ENCODE peak calls at places on chromosome 3, in ten cellular contexts. T is fibroblast of pulmonary artery; H is anterior cingulate cortex; P is stimulated activated CD4-positive, alpha-beta T cell treated with anti-CD3 and anti-CD28 coated beads, Interleukin-15, amount 100 ng/mL, for 24 hours; M is SK-MEL-5; D is ELR; O is dermis microvascular lymphatic vessel endothelial cell; Y is GM23338; N is HFFc6; E is astrocyte of the spinal cord. L is an unnamed sample.

GRCh38 chr3:107562979-107563531 is 40.3 kb downstream of the BBX start:
- DNase-seq in T (no peak), H (no peak), P (no peak), M (peak; percentile 11), D (no peak), O (no peak), Y (peak; percentile 12), N (no peak), E (no peak), L (no peak)

GRCh38 chr3:52248816-52249547 is 3.4 kb downstream of the PPM1M start:
- DNase-seq in T (peak; percentile 39), H (no peak), P (no peak), M (no peak), D (no peak), O (no peak), Y (no peak), N (no peak), E (no peak), L (no peak)

GRCh38 chr3:32733631-32734229 is 48.7 kb downstream of the CNOT10 start:
- DNase-seq in T (peak; percentile 62), H (no peak), P (no peak), M (peak; percentile 67), D (peak; percentile 50), O (peak; percentile 20), Y (peak; percentile 35), N (peak; percentile 43), E (peak; percentile 51), L (peak; percentile 54)

GRCh38 chr3:34132069-34132677 is 333.7 kb downstream of the PDCD6IP start:
- DNase-seq in T (peak; percentile 58), H (no peak), P (no peak), M (no peak), D (no peak), O (no peak), Y (no peak), N (no peak), E (no peak), L (no peak)

GRCh38 chr3:139520028-139520737 is 19.4 kb downstream of the RBP1 start:
- DNase-seq in T (peak; percentile 35), H (no peak), P (peak; percentile 41), M (peak; percentile 84), D (no peak), O (no peak), Y (peak; percentile 76), N (no peak), E (peak; percentile 52), L (peak; percentile 47)

GRCh38 chr3:33883538-33884203 is 85.2 kb downstream of the PDCD6IP start:
- DNase-seq in T (peak; percentile 66), H (no peak), P (no peak), M (peak; percentile 61), D (peak; percentile 67), O (no peak), Y (peak; percentile 76), N (peak; percentile 41), E (peak; percentile 53), L (peak; percentile 50)

GRCh38 chr3:73096169-73096568 is 34.7 kb downstream of the EBLN2 start:
- DNase-seq in T (no peak), H (no peak), P (no peak), M (no peak), D (no peak), O (no peak), Y (no peak), N (no peak), E (no peak), L (no peak)

GRCh38 chr3:133412511-133413165 is 12.8 kb downstream of the BFSP2 start:
- DNase-seq in T (peak; percentile 61), H (no peak), P (no peak), M (no peak), D (peak; percentile 83), O (no peak), Y (no peak), N (peak; percentile 49), E (peak; percentile 51), L (no peak)

GRCh38 chr3:16600771-16601538 is 4.3 kb downstream of the DAZL start:
- DNase-seq in T (peak; percentile 92), H (peak; percentile 23), P (peak; percentile 88), M (peak; percentile 77), D (peak; percentile 82), O (peak; percentile 74), Y (peak; percentile 91), N (peak; percentile 59), E (peak; percentile 85), L (peak; percentile 71)

GRCh38 chr3:46405301-46406079 is 1.4 kb downstream of the CCR5AS start:
- DNase-seq in T (no peak), H (no peak), P (no peak), M (no peak), D (no peak), O (no peak), Y (no peak), N (no peak), E (no peak), L (peak; percentile 60)

GRCh38 chr3:49609815-49610214 is 55.5 kb downstream of the BSN start:
- DNase-seq in T (no peak), H (no peak), P (no peak), M (no peak), D (no peak), O (no peak), Y (no peak), N (no peak), E (no peak), L (no peak)

GRCh38 chr3:41199866-41200668 is 762 bp downstream of the CTNNB1 start:
- DNase-seq in T (peak; percentile 30), H (peak; percentile 57), P (peak; percentile 56), M (peak; percentile 80), D (peak; percentile 55), O (no peak), Y (peak; percentile 79), N (no peak), E (peak; percentile 52), L (peak; percentile 43)

GRCh38 chr3:37852097-37852496 is 9.6 kb upstream of the CTDSPL start:
- DNase-seq in T (peak; percentile 55), H (no peak), P (no peak), M (no peak), D (peak; percentile 46), O (no peak), Y (no peak), N (peak; percentile 39), E (peak; percentile 8), L (peak; percentile 96)

GRCh38 chr3:81274671-81275070 is 486.8 kb downstream of the GBE1 start:
- DNase-seq in T (peak; percentile 67), H (no peak), P (no peak), M (no peak), D (peak; percentile 17), O (no peak), Y (no peak), N (no peak), E (no peak), L (no peak)

GRCh38 chr3:118488751-118489150 is 545.9 kb downstream of the IGSF11 start:
- DNase-seq in T (no peak), H (no peak), P (no peak), M (peak; percentile 4), D (no peak), O (no peak), Y (no peak), N (no peak), E (no peak), L (peak; percentile 82)

GRCh38 chr3:138493804-138494606 is 59.6 kb downstream of the ESYT3 start:
- DNase-seq in T (peak; percentile 73), H (no peak), P (no peak), M (peak; percentile 70), D (peak; percentile 89), O (no peak), Y (no peak), N (peak; percentile 85), E (peak; percentile 49), L (peak; percentile 85)

GRCh38 chr3:30183421-30183820 is 423.0 kb upstream of the TGFBR2 start:
- DNase-seq in T (no peak), H (no peak), P (no peak), M (no peak), D (no peak), O (no peak), Y (no peak), N (no peak), E (no peak), L (no peak)

GRCh38 chr3:157856078-157856939 is 249.9 kb downstream of the SHOX2 start:
- DNase-seq in T (no peak), H (no peak), P (no peak), M (no peak), D (peak; percentile 47), O (no peak), Y (no peak), N (no peak), E (no peak), L (peak; percentile 84)

GRCh38 chr3:110575702-110576101 is 495.9 kb upstream of the NECTIN3 start:
- DNase-seq in T (no peak), H (no peak), P (no peak), M (no peak), D (no peak), O (no peak), Y (peak; percentile 20), N (no peak), E (no peak), L (no peak)

GRCh38 chr3:192817053-192817452 is 89.7 kb upstream of the FGF12 start:
- DNase-seq in T (peak; percentile 50), H (no peak), P (peak; percentile 19), M (no peak), D (peak; percentile 91), O (no peak), Y (no peak), N (peak; percentile 72), E (peak; percentile 57), L (peak; percentile 83)

GRCh38 chr3:114231616-114232015 is 5.8 kb downstream of the ZNF80 start:
- DNase-seq in T (no peak), H (no peak), P (peak; percentile 29), M (no peak), D (no peak), O (no peak), Y (no peak), N (no peak), E (no peak), L (no peak)

GRCh38 chr3:79211588-79212359 is 556.0 kb downstream of the ROBO1 start:
- DNase-seq in T (no peak), H (no peak), P (no peak), M (no peak), D (no peak), O (no peak), Y (peak; percentile 13), N (no peak), E (no peak), L (peak; percentile 4)

GRCh38 chr3:118075873-118076272 is 958.8 kb downstream of the IGSF11 start:
- DNase-seq in T (no peak), H (no peak), P (no peak), M (no peak), D (no peak), O (no peak), Y (no peak), N (no peak), E (no peak), L (no peak)

GRCh38 chr3:42507252-42507651 is 4.8 kb downstream of the VIPR1 start:
- DNase-seq in T (peak; percentile 18), H (no peak), P (no peak), M (no peak), D (no peak), O (no peak), Y (no peak), N (no peak), E (no peak), L (peak; percentile 20)

GRCh38 chr3:64300790-64301423 is 75.6 kb upstream of the PRICKLE2 start:
- DNase-seq in T (peak; percentile 90), H (no peak), P (no peak), M (peak; percentile 9), D (peak; percentile 70), O (no peak), Y (no peak), N (peak; percentile 53), E (peak; percentile 86), L (peak; percentile 39)

GRCh38 chr3:52086461-52086860 is 30.1 kb upstream of the DUSP7 start:
- DNase-seq in T (no peak), H (no peak), P (no peak), M (no peak), D (no peak), O (no peak), Y (no peak), N (no peak), E (no peak), L (no peak)

GRCh38 chr3:151896662-151897012 is 23.2 kb downstream of the SUCNR1 start:
- DNase-seq in T (no peak), H (no peak), P (no peak), M (no peak), D (peak; percentile 72), O (no peak), Y (no peak), N (no peak), E (no peak), L (peak; percentile 96)

GRCh38 chr3:25354071-25354470 is 74.0 kb upstream of the RARB start:
- DNase-seq in T (peak; percentile 8), H (no peak), P (no peak), M (no peak), D (no peak), O (no peak), Y (no peak), N (no peak), E (peak; percentile 37), L (no peak)

L was measured in bronchial epithelial cell.